ENCODE peak calls at places on chromosomes 12 and 14, in six cellular contexts. F is body of pancreas; K is CD8-positive, alpha-beta T cell; A is fibroblast of mammary gland; Y is AG09309; I is retinal pigment epithelial cell. L is an unnamed sample.

GRCh38 chr14:71675126-71675901 is 256.9 kb upstream of the RGS6 start:
- DNase-seq in F (no peak), K (no peak), A (no peak), Y (no peak), I (no peak), L (no peak)

GRCh38 chr14:70707138-70708038 is 65.7 kb downstream of the TTC9 start:
- DNase-seq in F (peak), K (no peak), A (peak), Y (peak), I (no peak), L (no peak)

GRCh38 chr12:2974560-2974971 is 15.4 kb downstream of the TEAD4 start:
- DNase-seq in F (no peak), K (no peak), A (peak), Y (no peak), I (no peak), L (no peak)

GRCh38 chr12:75665216-75665615 is 153.8 kb upstream of the KRR1 start:
- DNase-seq in F (no peak), K (no peak), A (no peak), Y (no peak), I (no peak), L (no peak)

GRCh38 chr14:90483551-90483950 is 86.7 kb downstream of the CALM1 start:
- DNase-seq in F (peak), K (peak), A (no peak), Y (no peak), I (no peak), L (no peak)

GRCh38 chr12:41466762-41467270 is 278.7 kb downstream of the PDZRN4 start:
- DNase-seq in F (no peak), K (no peak), A (no peak), Y (no peak), I (no peak), L (no peak)

GRCh38 chr14:74141703-74142102 is 56.9 kb downstream of the LIN52 start:
- DNase-seq in F (no peak), K (no peak), A (peak), Y (peak), I (peak), L (no peak)

GRCh38 chr12:5889381-5890047 is 55.5 kb downstream of the ANO2 start:
- DNase-seq in F (no peak), K (no peak), A (no peak), Y (no peak), I (no peak), L (no peak)

GRCh38 chr12:17975239-17975638 is 114.8 kb downstream of the RERGL start:
- DNase-seq in F (no peak), K (no peak), A (no peak), Y (no peak), I (no peak), L (no peak)

GRCh38 chr12:112167031-112167461 is 41.7 kb downstream of the TRAFD1 start:
- DNase-seq in F (no peak), K (no peak), A (no peak), Y (no peak), I (no peak), L (no peak)

GRCh38 chr12:45235087-45236025 is 19.5 kb downstream of the ANO6 start:
- DNase-seq in F (peak), K (no peak), A (peak), Y (peak), I (peak), L (no peak)

GRCh38 chr12:132729541-132730320 is 19.1 kb downstream of the PGAM5 start:
- DNase-seq in F (no peak), K (no peak), A (peak), Y (no peak), I (no peak), L (no peak)

GRCh38 chr12:62625238-62625637 is 158.6 kb downstream of the MON2 start:
- DNase-seq in F (no peak), K (no peak), A (peak), Y (no peak), I (no peak), L (no peak)

GRCh38 chr12:6338955-6339761 is 2.7 kb downstream of the TNFRSF1A start:
- DNase-seq in F (no peak), K (no peak), A (no peak), Y (no peak), I (no peak), L (no peak)

GRCh38 chr14:91067186-91067585 is 6.7 kb upstream of the RPS6KA5 start:
- DNase-seq in F (no peak), K (peak), A (no peak), Y (no peak), I (no peak), L (no peak)

GRCh38 chr12:64611430-64612286 is 1.4 kb downstream of the RASSF3 start:
- DNase-seq in F (peak), K (peak), A (peak), Y (no peak), I (no peak), L (no peak)

GRCh38 chr12:121711925-121712461 is 559 bp upstream of the TMEM120B start:
- DNase-seq in F (peak), K (peak), A (peak), Y (no peak), I (no peak), L (no peak)

GRCh38 chr12:117344716-117345115 is 16.7 kb downstream of the NOS1 start:
- DNase-seq in F (no peak), K (no peak), A (no peak), Y (no peak), I (no peak), L (no peak)

GRCh38 chr14:23185046-23185445 is 1.6 kb upstream of the SLC7A8 start:
- DNase-seq in F (no peak), K (no peak), A (peak), Y (no peak), I (no peak), L (no peak)

GRCh38 chr12:54725233-54725843 is 77.2 kb upstream of the DCD start:
- DNase-seq in F (no peak), K (no peak), A (peak), Y (no peak), I (no peak), L (no peak)

GRCh38 chr12:105861232-105861631 is 277.5 kb downstream of the NUAK1 start:
- DNase-seq in F (no peak), K (no peak), A (no peak), Y (no peak), I (no peak), L (no peak)

GRCh38 chr12:132024758-132025157 is 75.0 kb downstream of the EP400 start:
- DNase-seq in F (no peak), K (no peak), A (no peak), Y (no peak), I (no peak), L (no peak)

GRCh38 chr12:69511870-69512269 is 41.7 kb downstream of the FRS2 start:
- DNase-seq in F (no peak), K (no peak), A (no peak), Y (no peak), I (no peak), L (no peak)

GRCh38 chr12:96473394-96474093 is 15.8 kb upstream of the CFAP54 start:
- DNase-seq in F (no peak), K (no peak), A (no peak), Y (no peak), I (no peak), L (no peak)

GRCh38 chr12:110577717-110578521 is 5.2 kb downstream of the PPTC7 start:
- DNase-seq in F (no peak), K (peak), A (peak), Y (peak), I (no peak), L (no peak)

GRCh38 chr14:101783260-101784016 is 21.9 kb downstream of the PPP2R5C start:
- DNase-seq in F (no peak), K (no peak), A (no peak), Y (no peak), I (no peak), L (no peak)

GRCh38 chr14:89955022-89955414 is 488 bp upstream of the EFCAB11 start:
- DNase-seq in F (no peak), K (no peak), A (no peak), Y (no peak), I (no peak), L (no peak)

GRCh38 chr14:95953111-95953724 is 76.6 kb downstream of the TUNAR start:
- DNase-seq in F (no peak), K (no peak), A (peak), Y (no peak), I (no peak), L (no peak)

GRCh38 chr12:130829391-130830245 is 9.4 kb downstream of the STX2 start:
- DNase-seq in F (no peak), K (no peak), A (no peak), Y (no peak), I (no peak), L (no peak)

GRCh38 chr12:18808221-18808620 is 70.3 kb downstream of the CAPZA3 start:
- DNase-seq in F (no peak), K (no peak), A (no peak), Y (no peak), I (no peak), L (no peak)

GRCh38 chr12:46661161-46661845 is 164.5 kb downstream of the SLC38A4 start:
- DNase-seq in F (peak), K (no peak), A (peak), Y (peak), I (peak), L (peak)

GRCh38 chr12:52209321-52209720 is 17.5 kb upstream of the KRT80 start:
- DNase-seq in F (no peak), K (no peak), A (no peak), Y (no peak), I (no peak), L (no peak)

GRCh38 chr12:77893918-77894317 is 63.2 kb downstream of the NAV3 start:
- DNase-seq in F (peak), K (no peak), A (peak), Y (no peak), I (no peak), L (no peak)

GRCh38 chr12:111298583-111299436 is 70.1 kb downstream of the PHETA1 start:
- DNase-seq in F (peak), K (peak), A (peak), Y (no peak), I (no peak), L (no peak)

GRCh38 chr12:57899010-57899662 is 42.2 kb upstream of the ATP23 start:
- DNase-seq in F (no peak), K (peak), A (peak), Y (no peak), I (no peak), L (no peak)

GRCh38 chr14:71165121-71165574 is 257.9 kb downstream of the PCNX1 start:
- DNase-seq in F (peak), K (no peak), A (no peak), Y (no peak), I (no peak), L (no peak)

GRCh38 chr14:50668008-50668851 is at the start of gene SAV1:
- DNase-seq in F (peak), K (peak), A (peak), Y (peak), I (no peak), L (peak)

GRCh38 chr14:79730911-79731310 is 480.4 kb downstream of the DIO2 start:
- DNase-seq in F (no peak), K (no peak), A (no peak), Y (peak), I (peak), L (no peak)

GRCh38 chr12:108594323-108594903 is 3.5 kb downstream of the TMEM119 start:
- DNase-seq in F (no peak), K (no peak), A (no peak), Y (no peak), I (no peak), L (no peak)

GRCh38 chr12:92539966-92540791 is 162.6 kb upstream of the PLEKHG7 start:
- DNase-seq in F (peak), K (no peak), A (no peak), Y (no peak), I (no peak), L (no peak)
- TF ChIP-seq CTCF in F (no peak), K (no peak), A (no peak), Y (no peak), I (peak), L (no peak)

DNA sequence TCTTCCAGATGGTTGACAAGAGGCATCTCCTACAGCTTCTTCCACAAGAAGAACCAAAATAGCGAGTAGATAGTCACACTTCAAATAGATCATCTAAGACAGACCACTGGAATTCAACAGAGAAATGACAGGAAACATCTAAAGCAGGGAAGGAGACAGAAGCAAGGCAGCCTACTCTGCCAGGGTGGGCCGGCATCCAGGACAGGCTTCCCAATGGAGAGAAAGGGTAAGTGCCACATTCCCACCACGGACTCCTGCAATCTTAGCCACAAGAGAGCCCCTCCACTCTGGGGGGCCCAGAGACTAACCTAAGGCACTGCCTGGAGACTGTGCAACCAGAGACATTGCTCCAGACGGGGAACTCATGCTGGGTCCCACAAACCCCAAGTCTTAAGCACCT is 154.5 kb downstream of the NDUFA12 start:
- DNase-seq in F (no peak), K (no peak), A (no peak), Y (no peak), I (no peak), L (no peak)
- H3K4me3 ChIP-seq in F (no peak), K (no peak), A (no peak), Y (no peak), I (no peak), L (no peak)

GRCh38 chr14:45526715-45527549 is 273.9 kb upstream of the MIS18BP1 start:
- DNase-seq in F (peak), K (no peak), A (peak), Y (no peak), I (no peak), L (no peak)
- TF ChIP-seq CTCF in F (peak), K (no peak), A (peak), Y (peak), I (peak), L (no peak)

GRCh38 chr12:48981757-48982157 is 3.6 kb downstream of the WNT1 start:
- DNase-seq in F (no peak), K (no peak), A (no peak), Y (no peak), I (no peak), L (no peak)
- H3K4me3 ChIP-seq in F (no peak), K (peak), A (no peak), Y (no peak), I (no peak), L (no peak)